ENCODE peak calls at places on chromosomes 4 and X, in four cellular contexts. K, Y, L and W are unnamed samples.

GRCh38 chrX:130778773-130779172 is 124.2 kb downstream of the ENOX2 start:
- DNase-seq in K (no peak), Y (no peak), L (no peak), W (no peak)

GRCh38 chrX:47497274-47497673 is 14.3 kb upstream of the ZNF41 start:
- DNase-seq in K (no peak), Y (peak), L (no peak), W (no peak)

GRCh38 chr4:137509855-137510282 is 22.4 kb downstream of the PCDH18 start:
- DNase-seq in K (no peak), Y (no peak), L (no peak), W (no peak)

GRCh38 chr4:15162465-15163283 is 160.4 kb downstream of the CPEB2 start:
- DNase-seq in K (no peak), Y (peak), L (peak), W (no peak)

GRCh38 chrX:131841496-131842410 is 181.3 kb upstream of the STK26 start:
- DNase-seq in K (no peak), Y (peak), L (peak), W (no peak)

GRCh38 chr4:52234539-52235174 is 183.6 kb downstream of the SPATA18 start:
- DNase-seq in K (no peak), Y (peak), L (peak), W (no peak)

GRCh38 chr4:142121951-142122350 is 485.6 kb downstream of the IL15 start:
- DNase-seq in K (no peak), Y (no peak), L (no peak), W (no peak)

GRCh38 chrX:123962006-123962485 is 540 bp downstream of the STAG2 start:
- DNase-seq in K (no peak), Y (peak), L (no peak), W (no peak)

GRCh38 chr4:99413160-99413559 is 22.0 kb downstream of the ADH7 start:
- DNase-seq in K (no peak), Y (no peak), L (no peak), W (no peak)

GRCh38 chr4:73872331-73873108 is 3.3 kb downstream of the CXCL1 start:
- DNase-seq in K (no peak), Y (no peak), L (no peak), W (no peak)

GRCh38 chrX:103741879-103742278 is 31.2 kb downstream of the TMEM31 start:
- DNase-seq in K (no peak), Y (no peak), L (no peak), W (no peak)

GRCh38 chr4:38684951-38685350 is 21.0 kb downstream of the KLF3 start:
- DNase-seq in K (no peak), Y (no peak), L (no peak), W (no peak)

GRCh38 chr4:2472187-2472586 is 3.3 kb downstream of the RNF4 start:
- DNase-seq in K (no peak), Y (no peak), L (no peak), W (no peak)

GRCh38 chr4:118981839-118982381 is 93.3 kb downstream of the SYNPO2 start:
- DNase-seq in K (no peak), Y (peak), L (peak), W (peak)

GRCh38 chr4:7773401-7774187 is 166.1 kb downstream of the AFAP1 start:
- DNase-seq in K (no peak), Y (no peak), L (no peak), W (no peak)

GRCh38 chr4:128859887-128860774 is 50.6 kb downstream of the JADE1 start:
- DNase-seq in K (no peak), Y (no peak), L (no peak), W (no peak)

GRCh38 chrX:129957241-129958099 is 25.0 kb upstream of the BCORL1 start:
- DNase-seq in K (peak), Y (peak), L (no peak), W (no peak)

GRCh38 chrX:138150709-138151108 is 560.8 kb downstream of the FGF13 start:
- DNase-seq in K (no peak), Y (peak), L (no peak), W (no peak)

GRCh38 chr4:14566518-14566917 is 435.8 kb upstream of the CPEB2 start:
- DNase-seq in K (no peak), Y (no peak), L (no peak), W (no peak)

GRCh38 chr4:164937576-164938270 is 39.7 kb downstream of the TRIM61 start:
- DNase-seq in K (peak), Y (no peak), L (peak), W (no peak)

GRCh38 chr4:73178389-73178788 is 80.2 kb downstream of the ANKRD17 start:
- DNase-seq in K (no peak), Y (no peak), L (no peak), W (no peak)

GRCh38 chrX:140151316-140151715 is 186.0 kb upstream of the CXorf66 start:
- DNase-seq in K (no peak), Y (no peak), L (no peak), W (no peak)

GRCh38 chrX:23745786-23746185 is 2.7 kb upstream of the ACOT9 start:
- DNase-seq in K (no peak), Y (no peak), L (no peak), W (no peak)

GRCh38 chr4:10965196-10965595 is 280.6 kb upstream of the CLNK start:
- DNase-seq in K (no peak), Y (no peak), L (no peak), W (no peak)
- H3K9ac ChIP-seq in K (no peak), Y (no peak), L (no peak), W (no peak)

GRCh38 chr4:1010522-1011021 is 854 bp upstream of the FGFRL1 start:
- DNase-seq in K (no peak), Y (peak), L (no peak), W (no peak)

GRCh38 chr4:1009647-1010521 is 1.5 kb upstream of the FGFRL1 start:
- DNase-seq in K (no peak), Y (peak), L (no peak), W (no peak)

GRCh38 chr4:1008840-1009646 is 2.4 kb upstream of the FGFRL1 start:
- DNase-seq in K (no peak), Y (no peak), L (no peak), W (no peak)

GRCh38 chr4:1012031-1012739 is 759 bp downstream of the FGFRL1 start:
- DNase-seq in K (no peak), Y (peak), L (peak), W (no peak)

DNA sequence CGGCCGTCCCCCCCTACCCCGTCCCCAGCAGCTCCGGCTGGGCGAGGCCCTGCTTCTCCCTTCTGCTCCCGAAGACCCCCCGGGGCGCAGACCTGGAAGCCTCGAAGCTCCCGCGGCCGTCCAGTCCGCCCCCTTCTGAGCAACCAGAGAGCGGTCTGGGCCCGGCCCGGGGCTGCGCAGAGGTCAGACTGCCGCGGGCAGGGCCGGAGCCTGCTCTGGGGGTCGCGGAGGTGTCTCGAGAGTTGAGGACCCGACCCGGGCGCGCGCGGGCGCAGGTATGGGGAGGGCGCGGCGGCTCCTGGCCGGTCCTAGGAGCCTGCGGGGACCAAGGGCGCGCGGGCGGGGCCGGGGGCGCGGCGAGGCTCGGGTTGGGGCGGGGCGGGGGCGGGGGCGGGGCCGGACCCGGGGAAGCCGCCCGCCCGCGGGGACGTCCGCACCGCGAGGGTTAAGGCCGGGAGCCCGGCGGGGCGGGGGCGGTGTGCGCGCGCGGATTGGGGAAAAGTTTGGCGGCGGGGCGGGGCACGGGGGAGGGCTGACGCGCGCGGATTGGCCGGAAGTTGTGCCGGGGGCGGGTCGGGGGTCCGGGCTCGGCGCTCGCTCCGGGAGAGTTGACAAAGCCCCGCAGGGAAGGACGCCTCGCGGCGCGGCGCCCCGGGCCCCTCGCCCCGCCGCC is at the start of gene FGFRL1:
- DNase-seq in K (no peak), Y (peak), L (peak), W (no peak)
- TF ChIP-seq HDAC6 in K (no peak), Y (no peak), L (no peak), W (no peak)

GRCh38 chr4:169254546-169254983 is 16.2 kb downstream of the SH3RF1 start:
- DNase-seq in K (no peak), Y (no peak), L (peak), W (no peak)

GRCh38 chr4:169252339-169253086 is 18.2 kb downstream of the SH3RF1 start:
- DNase-seq in K (no peak), Y (no peak), L (no peak), W (no peak)

GRCh38 chr4:169253904-169254303 is 16.9 kb downstream of the SH3RF1 start:
- DNase-seq in K (no peak), Y (no peak), L (no peak), W (no peak)

GRCh38 chr4:169251291-169252235 is 19.2 kb downstream of the SH3RF1 start:
- DNase-seq in K (no peak), Y (no peak), L (peak), W (no peak)

DNA sequence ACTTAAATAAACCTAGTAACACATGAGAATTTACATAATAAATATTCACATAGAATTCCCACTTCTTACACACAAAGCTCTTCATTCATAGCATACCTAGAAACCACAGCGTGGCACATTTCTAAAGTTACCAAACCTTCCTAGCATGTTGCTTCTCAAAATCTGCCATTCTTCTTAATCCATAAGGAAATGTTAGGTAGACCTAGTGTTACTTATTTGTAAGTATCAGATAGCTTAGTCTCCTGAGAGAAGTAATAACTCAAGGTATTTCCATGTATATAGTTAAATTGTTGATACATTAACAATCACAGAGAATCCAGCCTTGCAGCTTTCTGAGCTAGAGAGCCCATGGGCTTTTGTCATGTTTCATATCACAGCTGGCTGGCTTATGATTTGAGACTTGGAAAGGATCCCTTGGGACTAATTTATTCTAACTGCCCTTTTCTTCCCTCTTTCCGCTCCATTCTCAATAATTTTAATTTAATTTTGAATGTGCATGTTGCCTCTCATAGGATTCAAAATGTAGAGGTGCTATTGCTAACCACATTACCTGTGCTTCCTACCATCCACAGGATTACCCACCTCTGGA is 17.6 kb downstream of the SH3RF1 start:
- DNase-seq in K (no peak), Y (no peak), L (no peak), W (no peak)
- H3K9ac ChIP-seq in K (no peak), Y (no peak), L (no peak), W (no peak)

GRCh38 chr4:145703850-145704528 is 24.0 kb downstream of the C4orf51 start:
- DNase-seq in K (no peak), Y (no peak), L (no peak), W (peak)
- TF ChIP-seq HDAC6 in K (no peak), Y (no peak), L (no peak), W (no peak)

DNA sequence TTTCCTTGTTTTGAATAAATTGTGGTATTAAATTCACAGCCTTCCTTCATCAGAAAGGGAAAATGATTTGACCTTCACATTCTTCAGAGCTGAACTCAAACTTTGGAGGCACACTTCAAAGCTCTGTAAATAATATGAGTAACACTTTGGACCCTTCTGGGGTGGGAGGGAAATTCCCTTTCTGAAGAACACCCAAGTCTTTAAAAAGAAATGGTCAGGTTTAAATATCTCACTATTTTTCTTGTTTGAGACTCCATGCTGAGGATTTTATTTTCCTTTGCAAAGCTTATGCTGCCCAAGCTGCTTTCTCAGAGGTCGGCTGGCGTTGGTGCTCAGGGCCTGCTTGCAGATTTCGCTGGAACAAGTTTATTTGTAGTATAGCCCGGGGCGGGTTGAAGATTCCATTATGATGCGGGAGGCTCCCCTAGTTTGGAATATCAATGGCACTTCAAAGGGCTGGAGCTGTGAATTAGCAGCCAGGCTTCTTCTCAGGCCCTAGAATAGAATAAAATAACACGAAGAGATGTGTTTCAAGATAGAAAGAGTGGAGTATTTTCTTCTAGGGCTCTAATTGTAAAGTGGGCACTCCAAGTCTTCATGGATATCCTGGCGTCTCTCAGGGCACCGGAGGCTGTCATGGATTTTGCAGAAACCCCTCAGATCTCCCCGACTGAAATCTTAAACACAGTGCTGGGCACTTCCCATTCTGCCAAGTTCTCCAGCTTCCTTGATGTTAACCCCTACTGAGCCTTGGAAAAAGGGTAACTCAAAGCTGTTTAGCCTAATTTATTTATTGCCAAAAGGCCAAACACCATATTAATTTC is 315.6 kb downstream of the GPAT3 start:
- DNase-seq in K (no peak), Y (no peak), L (peak), W (peak)
- H3K9ac ChIP-seq in K (no peak), Y (no peak), L (no peak), W (no peak)